ENCODE peak calls at places on chromosomes 11 and 22, in six cellular contexts. One of them, this sample, is unnamed.

GRCh38 chr11:104997288-104997687 is 25.7 kb downstream of the CASP5 start:
- DNase-seq in cardiac fibroblast: peak
- DNase-seq in chondrocyte: no peak
- DNase-seq in sigmoid colon: no peak
- DNase-seq in lower leg skin: no peak
- DNase-seq in GM20000: no peak
- DNase-seq in this sample: no peak

GRCh38 chr11:29321293-29322132 is 695.3 kb downstream of the KCNA4 start:
- DNase-seq in cardiac fibroblast: peak
- DNase-seq in sigmoid colon: no peak
- DNase-seq in lower leg skin: no peak
- DNase-seq in GM20000: no peak
- DNase-seq in chondrocyte: no peak
- DNase-seq in this sample: no peak

GRCh38 chr11:2651826-2652237 is 48.0 kb downstream of the KCNQ1OT1 start:
- DNase-seq in sigmoid colon: no peak
- DNase-seq in lower leg skin: peak
- DNase-seq in chondrocyte: peak
- DNase-seq in GM20000: no peak
- DNase-seq in cardiac fibroblast: no peak
- DNase-seq in this sample: no peak

GRCh38 chr22:32917577-32918375 is 116.3 kb downstream of the TIMP3 start:
- DNase-seq in cardiac fibroblast: no peak
- DNase-seq in GM20000: no peak
- DNase-seq in lower leg skin: no peak
- DNase-seq in chondrocyte: no peak
- DNase-seq in sigmoid colon: no peak
- DNase-seq in this sample: no peak

GRCh38 chr11:99098258-99098657 is 77.5 kb downstream of the CNTN5 start:
- DNase-seq in chondrocyte: no peak
- DNase-seq in GM20000: no peak
- DNase-seq in cardiac fibroblast: no peak
- DNase-seq in sigmoid colon: no peak
- DNase-seq in lower leg skin: no peak
- DNase-seq in this sample: no peak

GRCh38 chr11:115677190-115677589 is 173.0 kb upstream of the CADM1 start:
- DNase-seq in cardiac fibroblast: no peak
- DNase-seq in GM20000: no peak
- DNase-seq in sigmoid colon: peak
- DNase-seq in lower leg skin: no peak
- DNase-seq in chondrocyte: no peak
- DNase-seq in this sample: no peak

GRCh38 chr11:124886978-124887666 is 10.5 kb downstream of the ROBO4 start:
- DNase-seq in chondrocyte: no peak
- DNase-seq in lower leg skin: peak
- DNase-seq in cardiac fibroblast: no peak
- DNase-seq in sigmoid colon: peak
- DNase-seq in GM20000: no peak
- DNase-seq in this sample: no peak

GRCh38 chr11:31995525-31996123 is 95.2 kb upstream of the RCN1 start:
- DNase-seq in sigmoid colon: no peak
- DNase-seq in cardiac fibroblast: peak
- DNase-seq in GM20000: peak
- DNase-seq in chondrocyte: no peak
- DNase-seq in lower leg skin: no peak
- DNase-seq in this sample: no peak

GRCh38 chr11:7056828-7057513 is 31.8 kb upstream of the RBMXL2 start:
- DNase-seq in GM20000: no peak
- DNase-seq in sigmoid colon: no peak
- DNase-seq in cardiac fibroblast: peak
- DNase-seq in chondrocyte: no peak
- DNase-seq in lower leg skin: no peak
- DNase-seq in this sample: no peak

GRCh38 chr11:34243620-34244493 is 114.0 kb downstream of the ABTB2 start:
- DNase-seq in lower leg skin: no peak
- DNase-seq in GM20000: peak
- DNase-seq in chondrocyte: peak
- DNase-seq in sigmoid colon: no peak
- DNase-seq in cardiac fibroblast: peak
- DNase-seq in this sample: no peak

GRCh38 chr11:100908746-100909145 is 220.9 kb downstream of the PGR start:
- DNase-seq in chondrocyte: no peak
- DNase-seq in sigmoid colon: no peak
- DNase-seq in lower leg skin: no peak
- DNase-seq in cardiac fibroblast: peak
- DNase-seq in GM20000: no peak
- DNase-seq in this sample: no peak

GRCh38 chr11:126973051-126973450 is 27.5 kb downstream of the KIRREL3 start:
- DNase-seq in chondrocyte: no peak
- DNase-seq in GM20000: no peak
- DNase-seq in cardiac fibroblast: no peak
- DNase-seq in sigmoid colon: no peak
- DNase-seq in lower leg skin: no peak
- DNase-seq in this sample: no peak

GRCh38 chr11:126971305-126971704 is 29.3 kb downstream of the KIRREL3 start:
- DNase-seq in GM20000: no peak
- DNase-seq in chondrocyte: no peak
- DNase-seq in lower leg skin: no peak
- DNase-seq in cardiac fibroblast: no peak
- DNase-seq in sigmoid colon: no peak
- DNase-seq in this sample: no peak

GRCh38 chr11:126965331-126965730 is 35.2 kb downstream of the KIRREL3 start:
- DNase-seq in GM20000: no peak
- DNase-seq in chondrocyte: no peak
- DNase-seq in cardiac fibroblast: no peak
- DNase-seq in lower leg skin: no peak
- DNase-seq in sigmoid colon: no peak
- DNase-seq in this sample: no peak

GRCh38 chr11:126968915-126969314 is 31.7 kb downstream of the KIRREL3 start:
- DNase-seq in lower leg skin: no peak
- DNase-seq in GM20000: no peak
- DNase-seq in cardiac fibroblast: no peak
- DNase-seq in chondrocyte: no peak
- DNase-seq in sigmoid colon: no peak
- DNase-seq in this sample: no peak

GRCh38 chr11:126969865-126970479 is 30.6 kb downstream of the KIRREL3 start:
- DNase-seq in GM20000: no peak
- DNase-seq in lower leg skin: no peak
- DNase-seq in sigmoid colon: no peak
- DNase-seq in chondrocyte: no peak
- DNase-seq in cardiac fibroblast: peak
- DNase-seq in this sample: no peak
- TF ChIP-seq CTCF in GM20000: peak
- TF ChIP-seq CTCF in lower leg skin: no peak
- TF ChIP-seq CTCF in sigmoid colon: no peak
- TF ChIP-seq CTCF in chondrocyte: peak
- TF ChIP-seq CTCF in cardiac fibroblast: peak
- TF ChIP-seq CTCF in this sample: peak

GRCh38 chr11:567629-568258 is 7.0 kb downstream of the RASSF7 start:
- DNase-seq in sigmoid colon: no peak
- DNase-seq in GM20000: no peak
- DNase-seq in chondrocyte: peak
- DNase-seq in lower leg skin: no peak
- DNase-seq in cardiac fibroblast: no peak
- DNase-seq in this sample: no peak

GRCh38 chr11:568306-569259 is 7.7 kb upstream of the PHRF1 start:
- DNase-seq in cardiac fibroblast: peak
- DNase-seq in chondrocyte: no peak
- DNase-seq in lower leg skin: peak
- DNase-seq in sigmoid colon: peak
- DNase-seq in GM20000: peak
- DNase-seq in this sample: peak

GRCh38 chr11:567036-567628 is 6.4 kb downstream of the RASSF7 start:
- DNase-seq in chondrocyte: no peak
- DNase-seq in cardiac fibroblast: no peak
- DNase-seq in lower leg skin: no peak
- DNase-seq in GM20000: no peak
- DNase-seq in sigmoid colon: no peak
- DNase-seq in this sample: no peak

GRCh38 chr11:563812-564578 is 3.2 kb downstream of the RASSF7 start:
- DNase-seq in cardiac fibroblast: no peak
- DNase-seq in chondrocyte: no peak
- DNase-seq in sigmoid colon: no peak
- DNase-seq in lower leg skin: no peak
- DNase-seq in GM20000: no peak
- DNase-seq in this sample: no peak

DNA sequence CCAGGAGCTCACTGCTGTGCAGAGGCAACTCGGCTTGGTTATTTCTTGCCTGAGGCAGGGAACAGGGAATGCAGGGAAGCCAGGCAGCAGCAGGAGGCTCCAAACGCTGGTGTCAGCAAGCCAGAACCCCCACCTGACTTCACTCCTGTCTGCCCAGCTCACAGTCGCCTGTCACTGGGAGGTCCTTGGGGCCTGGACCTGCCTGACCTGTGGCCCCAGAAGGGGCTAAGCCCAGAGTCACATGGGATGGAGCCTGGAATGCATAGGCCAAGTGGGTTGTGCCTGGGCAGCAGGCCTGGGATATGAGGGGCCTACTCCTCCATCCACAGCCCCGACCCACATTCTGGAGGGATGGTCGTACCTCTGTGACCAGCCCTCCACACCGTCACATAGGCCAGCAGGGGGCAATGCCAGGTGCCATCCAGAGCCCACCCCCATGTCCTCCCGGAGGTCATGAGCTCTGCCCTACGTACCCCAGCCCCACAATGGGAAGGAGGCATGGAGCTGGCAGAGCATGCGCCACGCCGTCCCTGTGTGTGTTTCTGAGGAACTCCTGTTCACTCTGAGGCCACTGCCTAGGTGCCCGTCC is 5.2 kb downstream of the RASSF7 start:
- DNase-seq in chondrocyte: peak
- DNase-seq in cardiac fibroblast: no peak
- DNase-seq in GM20000: no peak
- DNase-seq in lower leg skin: no peak
- DNase-seq in sigmoid colon: no peak
- DNase-seq in this sample: no peak
- TF ChIP-seq CTCF in chondrocyte: no peak
- TF ChIP-seq CTCF in cardiac fibroblast: peak
- TF ChIP-seq CTCF in GM20000: no peak
- TF ChIP-seq CTCF in lower leg skin: no peak
- TF ChIP-seq CTCF in sigmoid colon: no peak
- TF ChIP-seq CTCF in this sample: no peak

GRCh38 chr11:122995526-122995925 is 13.9 kb upstream of the BSX start:
- DNase-seq in GM20000: no peak
- DNase-seq in lower leg skin: no peak
- DNase-seq in chondrocyte: no peak
- DNase-seq in sigmoid colon: no peak
- DNase-seq in cardiac fibroblast: no peak
- DNase-seq in this sample: no peak

GRCh38 chr11:122998727-122999370 is 17.2 kb upstream of the BSX start:
- DNase-seq in chondrocyte: no peak
- DNase-seq in GM20000: no peak
- DNase-seq in lower leg skin: no peak
- DNase-seq in cardiac fibroblast: peak
- DNase-seq in sigmoid colon: no peak
- DNase-seq in this sample: peak

DNA sequence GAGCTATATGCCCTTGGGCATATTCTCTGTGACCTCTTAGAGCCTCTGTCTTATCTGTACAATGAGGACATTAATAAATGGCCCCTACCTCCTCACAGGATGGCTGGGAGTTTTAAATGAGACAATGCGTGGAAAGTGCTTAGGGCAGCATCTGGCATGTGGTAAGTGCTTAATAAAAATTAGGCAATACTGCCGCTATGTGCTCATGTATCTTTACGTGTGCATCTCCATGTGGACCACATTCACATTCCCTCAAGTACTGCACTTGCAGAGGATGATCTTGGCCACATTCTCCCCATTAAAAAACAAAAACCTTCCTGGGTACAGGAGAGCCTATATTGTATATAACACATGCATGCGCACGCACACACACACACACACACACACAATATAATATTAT is 19.1 kb upstream of the BSX start:
- DNase-seq in sigmoid colon: no peak
- DNase-seq in cardiac fibroblast: no peak
- DNase-seq in chondrocyte: no peak
- DNase-seq in lower leg skin: no peak
- DNase-seq in GM20000: no peak
- DNase-seq in this sample: no peak
- TF ChIP-seq CTCF in sigmoid colon: no peak
- TF ChIP-seq CTCF in cardiac fibroblast: no peak
- TF ChIP-seq CTCF in chondrocyte: no peak
- TF ChIP-seq CTCF in lower leg skin: no peak
- TF ChIP-seq CTCF in GM20000: no peak
- TF ChIP-seq CTCF in this sample: no peak

GRCh38 chr11:67441731-67442401 is 1.4 kb downstream of the CORO1B start:
- DNase-seq in chondrocyte: peak
- DNase-seq in lower leg skin: no peak
- DNase-seq in GM20000: no peak
- DNase-seq in cardiac fibroblast: no peak
- DNase-seq in sigmoid colon: no peak
- DNase-seq in this sample: no peak

GRCh38 chr11:67440229-67441081 is 2.8 kb downstream of the CORO1B start:
- DNase-seq in GM20000: no peak
- DNase-seq in sigmoid colon: no peak
- DNase-seq in chondrocyte: no peak
- DNase-seq in cardiac fibroblast: no peak
- DNase-seq in lower leg skin: no peak
- DNase-seq in this sample: no peak

GRCh38 chr11:67441082-67441683 is 2.1 kb downstream of the CORO1B start:
- DNase-seq in sigmoid colon: no peak
- DNase-seq in chondrocyte: no peak
- DNase-seq in GM20000: no peak
- DNase-seq in lower leg skin: no peak
- DNase-seq in cardiac fibroblast: no peak
- DNase-seq in this sample: no peak

GRCh38 chr11:67438121-67438902 is 830 bp upstream of the PTPRCAP start:
- DNase-seq in sigmoid colon: no peak
- DNase-seq in chondrocyte: peak
- DNase-seq in lower leg skin: peak
- DNase-seq in GM20000: peak
- DNase-seq in cardiac fibroblast: no peak
- DNase-seq in this sample: no peak

DNA sequence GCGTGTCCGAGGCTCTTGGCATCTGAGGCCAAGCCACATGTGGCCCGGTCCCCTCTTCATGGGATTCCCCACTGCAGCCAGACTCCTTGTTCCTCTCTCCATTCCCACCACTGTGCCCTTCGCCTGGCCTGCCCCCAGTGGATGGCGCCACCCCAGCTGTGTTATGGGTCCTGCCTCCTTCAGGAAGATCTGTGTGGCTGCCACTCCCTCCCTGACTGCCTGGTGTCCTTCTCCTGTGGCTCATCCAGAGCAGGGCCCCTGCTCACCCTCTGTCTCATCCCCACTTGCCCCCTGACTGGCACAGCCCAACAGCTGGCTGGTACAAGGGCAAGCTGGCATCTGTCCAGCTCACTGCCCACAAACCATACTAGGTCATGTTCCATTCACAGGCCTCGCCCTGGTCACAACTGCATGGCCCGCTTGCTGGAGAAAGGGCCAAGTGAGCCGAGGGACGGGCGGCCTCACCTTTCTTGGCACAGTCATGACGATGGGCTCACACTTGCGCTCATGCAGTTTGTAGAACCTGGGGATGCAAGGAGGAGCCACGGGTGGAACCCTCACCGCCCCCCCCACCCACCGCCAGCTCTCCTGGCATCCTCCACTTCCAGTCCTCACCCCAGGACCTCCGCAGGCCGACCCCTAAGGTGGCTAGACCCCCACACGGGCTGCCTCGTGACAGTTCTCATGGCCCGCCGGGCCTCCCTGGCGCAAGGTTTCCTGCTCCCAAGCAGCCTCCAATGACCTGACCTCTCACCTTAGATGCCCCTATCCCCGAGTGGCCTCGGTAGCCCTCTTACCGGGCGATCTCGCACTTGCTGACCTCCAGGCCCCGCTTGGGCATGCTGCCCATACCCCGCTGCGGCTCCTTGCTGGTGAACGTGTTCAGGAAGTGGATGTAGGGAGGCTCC is 2.1 kb upstream of the PTPRCAP start:
- DNase-seq in cardiac fibroblast: peak
- DNase-seq in sigmoid colon: no peak
- DNase-seq in GM20000: no peak
- DNase-seq in chondrocyte: peak
- DNase-seq in lower leg skin: no peak
- DNase-seq in this sample: no peak
- TF ChIP-seq CTCF in cardiac fibroblast: peak
- TF ChIP-seq CTCF in sigmoid colon: no peak
- TF ChIP-seq CTCF in GM20000: peak
- TF ChIP-seq CTCF in chondrocyte: peak
- TF ChIP-seq CTCF in lower leg skin: no peak
- TF ChIP-seq CTCF in this sample: peak

This sample was measured in osteocyte.